ENCODE peak calls at places on chromosomes 13 and 19, in eight cellular contexts. M is A549, G is mammary epithelial cell, C is left lung, L is heart left ventricle, T is GM23338, Y is cardiac muscle cell, X is lung. N is an unnamed sample.

GRCh38 chr13:60016229-60016628 is 147.5 kb downstream of the DIAPH3 start:
- DNase-seq in C (no peak), Y (no peak), G (peak; percentile 78), L (no peak), X (no peak), T (no peak), M (no peak), N (no peak)

GRCh38 chr13:111482126-111482525 is 161.7 kb downstream of the TEX29 start:
- DNase-seq in C (peak; percentile 45), X (no peak), T (no peak), Y (no peak), L (no peak), G (no peak), M (no peak), N (no peak)

GRCh38 chr13:66618702-66619101 is 611.4 kb downstream of the PCDH9 start:
- DNase-seq in C (no peak), Y (peak; percentile 10), T (peak; percentile 55), M (peak; percentile 36), G (peak; percentile 14), L (no peak), X (no peak), N (no peak)

GRCh38 chr19:56974554-56975207 is 134.2 kb upstream of the PEG3 start:
- DNase-seq in Y (no peak), M (no peak), T (no peak), X (no peak), L (no peak), G (no peak), C (no peak), N (no peak)

GRCh38 chr13:30832377-30832776 is 73.7 kb upstream of the MEDAG start:
- DNase-seq in Y (no peak), L (no peak), X (no peak), C (no peak), G (no peak), T (no peak), M (no peak), N (no peak)

GRCh38 chr19:32224371-32225244 is 120.8 kb upstream of the ZNF507 start:
- DNase-seq in M (peak; percentile 71), T (peak; percentile 72), X (peak; percentile 45), Y (peak; percentile 69), G (peak; percentile 27), L (peak; percentile 61), C (peak; percentile 94), N (peak; percentile 55)

GRCh38 chr13:30423891-30424290 is 1.6 kb downstream of the UBE2L5 start:
- DNase-seq in T (no peak), G (no peak), C (no peak), L (no peak), Y (no peak), M (no peak), X (no peak), N (no peak)

GRCh38 chr13:67308004-67308772 is 78.1 kb upstream of the PCDH9 start:
- DNase-seq in M (no peak), X (no peak), Y (no peak), T (no peak), L (no peak), G (peak; percentile 70), C (no peak), N (no peak)

GRCh38 chr13:42221321-42221720 is 50.6 kb upstream of the AKAP11 start:
- DNase-seq in T (peak; percentile 34), L (no peak), Y (no peak), G (no peak), X (no peak), M (no peak), C (no peak), N (no peak)

GRCh38 chr13:40164137-40164536 is 502.3 kb downstream of the FOXO1 start:
- DNase-seq in X (no peak), T (no peak), Y (no peak), G (peak; percentile 67), M (peak; percentile 22), C (no peak), L (no peak), N (no peak)

GRCh38 chr19:3656073-3656746 is 29.6 kb upstream of the CACTIN start:
- DNase-seq in T (no peak), L (no peak), C (no peak), G (no peak), X (no peak), Y (no peak), M (no peak), N (no peak)

GRCh38 chr13:45219938-45220375 is 19.1 kb upstream of the KCTD4 start:
- DNase-seq in Y (no peak), C (no peak), G (peak; percentile 98), L (no peak), M (peak; percentile 72), T (peak; percentile 33), X (no peak), N (no peak)

GRCh38 chr13:112905990-112906641 is 62.9 kb upstream of the MCF2L start:
- DNase-seq in G (peak; percentile 61), C (peak; percentile 37), X (no peak), T (peak; percentile 77), L (no peak), Y (no peak), M (no peak), N (no peak)

GRCh38 chr19:19548915-19549537 is 11.0 kb downstream of the CILP2 start:
- DNase-seq in M (no peak), X (no peak), T (no peak), C (no peak), G (no peak), Y (no peak), L (no peak), N (no peak)

GRCh38 chr13:102380012-102380411 is 21.8 kb downstream of the FGF14 start:
- DNase-seq in X (no peak), Y (no peak), G (no peak), T (no peak), M (no peak), L (no peak), C (no peak), N (no peak)

GRCh38 chr19:6239871-6240676 is 39.7 kb downstream of the MLLT1 start:
- DNase-seq in C (peak; percentile 55), T (peak; percentile 34), G (no peak), Y (no peak), M (no peak), L (no peak), X (no peak), N (no peak)

GRCh38 chr13:26022538-26023292 is 29.1 kb downstream of the SHISA2 start:
- DNase-seq in T (no peak), X (peak; percentile 85), M (peak; percentile 2), C (peak; percentile 86), Y (peak; percentile 88), G (peak; percentile 74), L (peak; percentile 89), N (peak; percentile 82)

GRCh38 chr19:28705008-28705407 is 507.9 kb downstream of the UQCRFS1 start:
- DNase-seq in G (peak; percentile 83), M (peak; percentile 58), C (no peak), L (no peak), Y (peak; percentile 26), X (no peak), T (peak; percentile 52), N (no peak)

GRCh38 chr19:46134527-46134926 is 10.0 kb upstream of the IGFL3 start:
- DNase-seq in M (no peak), C (no peak), L (no peak), G (peak; percentile 27), Y (no peak), X (no peak), T (no peak), N (no peak)

GRCh38 chr13:111184685-111185401 is 69.7 kb downstream of the ARHGEF7 start:
- DNase-seq in C (no peak), G (no peak), T (no peak), Y (no peak), X (no peak), L (peak; percentile 76), M (no peak), N (no peak)

GRCh38 chr13:94362411-94362909 is 117.0 kb downstream of the DCT start:
- DNase-seq in C (no peak), G (peak; percentile 67), Y (peak; percentile 80), L (peak; percentile 37), T (peak; percentile 92), M (peak; percentile 80), X (peak; percentile 59), N (peak; percentile 50)

GRCh38 chr19:1474011-1474764 is 4.8 kb downstream of the C19orf25 start:
- DNase-seq in T (no peak), C (no peak), L (peak; percentile 68), M (no peak), G (no peak), Y (no peak), X (no peak), N (no peak)

GRCh38 chr19:7917292-7918061 is 2.7 kb upstream of the SNAPC2 start:
- DNase-seq in M (peak; percentile 61), Y (peak; percentile 80), L (peak; percentile 63), G (no peak), X (no peak), C (peak; percentile 85), T (peak; percentile 83), N (no peak)

GRCh38 chr19:39845621-39846175 is 481 bp downstream of the FBL start:
- DNase-seq in C (no peak), Y (peak; percentile 32), M (no peak), T (peak; percentile 62), X (no peak), G (peak; percentile 30), L (peak; percentile 36), N (no peak)
- TF ChIP-seq CTCF in C (no peak), Y (peak; percentile 16), M (no peak), T (peak; percentile 6), X (no peak), G (no peak), L (no peak), N (no peak)

GRCh38 chr19:40294560-40294959 is 9.4 kb upstream of the AKT2 start:
- DNase-seq in G (no peak), Y (no peak), T (no peak), L (no peak), C (peak; percentile 9), X (no peak), M (no peak), N (no peak)
- H3K27ac ChIP-seq in G (no peak overlapping the region), Y (peak overlapping the region; percentile 17), T (peak overlapping the region; percentile 32), L (no peak overlapping the region), C (no peak overlapping the region), X (no peak overlapping the region), M (no peak overlapping the region), N (peak overlapping the region; percentile 88)

DNA sequence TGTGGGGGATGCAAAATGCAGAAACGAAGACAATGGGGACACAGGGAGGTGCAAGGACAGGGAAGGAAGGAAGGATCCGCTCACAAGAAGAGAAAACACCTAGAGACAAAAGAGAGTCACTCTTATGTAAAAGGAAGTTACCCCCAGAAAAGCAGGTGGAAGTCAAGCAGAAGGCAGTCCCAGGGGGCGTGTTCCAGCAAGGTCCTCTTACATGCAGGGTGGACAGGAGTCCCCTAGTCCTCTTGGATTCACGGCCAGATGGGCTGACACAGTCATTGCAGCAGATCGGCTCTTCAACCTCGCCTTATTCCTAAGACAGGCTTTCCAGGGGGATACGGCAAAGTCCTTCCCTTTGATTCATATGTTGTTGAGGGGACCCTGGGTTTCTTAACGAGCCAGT is 83.9 kb upstream of the SPATA13 start:
- DNase-seq in L (no peak), Y (no peak), M (no peak), X (no peak), T (peak; percentile 22), G (no peak), C (no peak), N (no peak)
- H3K4me3 ChIP-seq in L (no peak overlapping the region), Y (no peak overlapping the region), M (no peak overlapping the region), X (no peak overlapping the region), T (no peak overlapping the region), G (no peak overlapping the region), C (no peak overlapping the region), N (no peak overlapping the region)

DNA sequence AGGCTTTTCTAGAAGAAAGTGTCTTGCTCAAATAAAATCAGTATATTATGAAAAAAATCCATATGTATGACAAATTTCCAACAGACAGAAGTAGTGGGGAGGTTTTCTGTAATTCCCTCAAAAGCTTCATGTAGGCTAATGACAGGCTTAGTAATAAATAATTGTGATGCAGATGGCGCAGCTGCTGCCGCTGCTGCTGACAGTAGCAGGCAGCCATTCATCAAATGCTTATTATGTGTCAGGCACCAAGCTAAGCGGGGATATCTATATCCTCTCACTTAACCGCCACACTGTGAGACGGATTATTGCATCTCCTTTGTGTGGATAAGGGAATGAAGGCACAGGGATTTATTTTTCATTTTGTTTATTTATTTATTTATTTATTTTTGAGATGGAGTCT is 88.1 kb downstream of the MAP4K1 start:
- DNase-seq in L (no peak), C (no peak), G (no peak), X (no peak), T (no peak), Y (no peak), M (no peak), N (no peak)
- TF ChIP-seq CTCF in L (no peak), C (no peak), G (no peak), X (no peak), T (no peak), Y (no peak), M (no peak), N (no peak)